ENCODE peak calls at places on chromosomes 4 and X, in eight cellular contexts. E is T-helper 2 cell, I is astrocyte, P is EH, F is lower lobe of right lung, S is choroid plexus epithelial cell, B is NCI-H1694, Q is NCI-H1092. O is an unnamed sample.

GRCh38 chrX:17413228-17413627 is 38.2 kb downstream of the NHS start:
- DNase-seq in E (no peak), I (peak), P (peak), F (no peak), S (peak), B (no peak), Q (no peak), O (no peak)

GRCh38 chrX:131704136-131704695 is 160.3 kb downstream of the OR13H1 start:
- DNase-seq in E (no peak), I (peak), P (no peak), F (no peak), S (no peak), B (peak), Q (peak), O (no peak)

GRCh38 chrX:69323786-69324720 is 158.8 kb upstream of the PJA1 start:
- DNase-seq in E (no peak), I (no peak), P (no peak), F (no peak), S (no peak), B (no peak), Q (peak), O (no peak)

GRCh38 chrX:107323786-107324492 is 117.5 kb downstream of the DNAAF6 start:
- DNase-seq in E (no peak), I (no peak), P (no peak), F (no peak), S (no peak), B (no peak), Q (no peak), O (no peak)

GRCh38 chrX:33188286-33188685 is 23.1 kb downstream of the DMD start:
- DNase-seq in E (no peak), I (no peak), P (no peak), F (no peak), S (no peak), B (no peak), Q (no peak), O (no peak)

GRCh38 chr4:110032603-110033002 is 119.9 kb downstream of the EGF start:
- DNase-seq in E (no peak), I (no peak), P (no peak), F (no peak), S (peak), B (no peak), Q (no peak), O (no peak)

GRCh38 chr4:2507855-2508254 is 28.6 kb upstream of the FAM193A start:
- DNase-seq in E (no peak), I (no peak), P (no peak), F (no peak), S (no peak), B (no peak), Q (no peak), O (no peak)

GRCh38 chr4:182126096-182126495 is 117.1 kb upstream of the TENM3 start:
- DNase-seq in E (no peak), I (peak), P (peak), F (no peak), S (no peak), B (no peak), Q (no peak), O (no peak)

GRCh38 chr4:91064157-91064853 is 937.1 kb downstream of the CCSER1 start:
- DNase-seq in E (no peak), I (peak), P (no peak), F (no peak), S (peak), B (peak), Q (peak), O (no peak)

GRCh38 chr4:168304744-168305459 is 13.7 kb downstream of the DDX60 start:
- DNase-seq in E (no peak), I (peak), P (peak), F (no peak), S (peak), B (peak), Q (peak), O (no peak)

GRCh38 chrX:71181910-71182799 is 37.5 kb downstream of the NLGN3 start:
- DNase-seq in E (peak), I (peak), P (peak), F (peak), S (peak), B (no peak), Q (peak), O (peak)

GRCh38 chr4:3036131-3036952 is 38.0 kb downstream of the HTT-AS start:
- DNase-seq in E (no peak), I (no peak), P (no peak), F (no peak), S (no peak), B (no peak), Q (no peak), O (no peak)

GRCh38 chrX:49155900-49156837 is 6.4 kb upstream of the MAGIX start:
- DNase-seq in E (peak), I (peak), P (peak), F (peak), S (peak), B (peak), Q (peak), O (peak)

O was measured in HuH-7.5.